ENCODE peak calls at places on chromosome X, in seven cellular contexts. D is astrocyte of the spinal cord, E is lung, H is T-cell, C is progenitor cell of endocrine pancreas, N is midbrain, Y is lower leg skin. R is an unnamed sample.

GRCh38 chrX:154121207-154121606 is 22.8 kb upstream of the OPN1LW start:
- DNase-seq in D (no peak), E (no peak), H (no peak), C (no peak), N (no peak), Y (no peak), R (no peak)

GRCh38 chrX:68428431-68428830 is 4.9 kb downstream of the OPHN1 start:
- DNase-seq in D (peak), E (no peak), H (no peak), C (no peak), N (no peak), Y (no peak), R (peak)

GRCh38 chrX:6226053-6226645 is 2.5 kb downstream of the NLGN4X start:
- DNase-seq in D (peak), E (no peak), H (no peak), C (peak), N (peak), Y (no peak), R (no peak)

GRCh38 chrX:123525131-123525725 is 207.6 kb downstream of the THOC2 start:
- DNase-seq in D (peak), E (no peak), H (no peak), C (no peak), N (no peak), Y (no peak), R (no peak)

GRCh38 chrX:125651426-125651825 is 331.8 kb downstream of the TEX13C start:
- DNase-seq in D (peak), E (no peak), H (no peak), C (no peak), N (no peak), Y (no peak), R (no peak)

GRCh38 chrX:73830489-73831414 is 267.8 kb downstream of the CHIC1 start:
- DNase-seq in D (no peak), E (no peak), H (no peak), C (no peak), N (no peak), Y (no peak), R (no peak)

GRCh38 chrX:68421651-68422050 is 11.6 kb downstream of the OPHN1 start:
- DNase-seq in D (no peak), E (no peak), H (no peak), C (no peak), N (no peak), Y (no peak), R (no peak)

GRCh38 chrX:72031118-72031517 is 100.6 kb downstream of the RTL5 start:
- DNase-seq in D (no peak), E (no peak), H (no peak), C (no peak), N (no peak), Y (no peak), R (no peak)

GRCh38 chrX:106481341-106481740 is 130.4 kb upstream of the RADX start:
- DNase-seq in D (peak), E (peak), H (no peak), C (peak), N (peak), Y (peak), R (peak)

GRCh38 chrX:104697264-104697663 is 131.3 kb downstream of the IL1RAPL2 start:
- DNase-seq in D (no peak), E (no peak), H (no peak), C (no peak), N (no peak), Y (no peak), R (no peak)

GRCh38 chrX:118802857-118803256 is 20.8 kb upstream of the ZCCHC12 start:
- DNase-seq in D (peak), E (no peak), H (no peak), C (no peak), N (peak), Y (peak), R (peak)

GRCh38 chrX:9825129-9825865 is 39.1 kb downstream of the SHROOM2 start:
- DNase-seq in D (no peak), E (no peak), H (no peak), C (no peak), N (no peak), Y (no peak), R (no peak)

GRCh38 chrX:41178201-41178600 is 93.0 kb downstream of the USP9X start:
- DNase-seq in D (no peak), E (no peak), H (no peak), C (no peak), N (no peak), Y (no peak), R (no peak)

GRCh38 chrX:120791013-120791643 is 84.5 kb downstream of the CT47B1 start:
- DNase-seq in D (peak), E (peak), H (no peak), C (no peak), N (no peak), Y (peak), R (peak)

GRCh38 chrX:154010330-154011087 is 9.2 kb downstream of the IRAK1 start:
- DNase-seq in D (no peak), E (peak), H (no peak), C (no peak), N (no peak), Y (no peak), R (no peak)

GRCh38 chrX:119694601-119695534 is 1.9 kb upstream of the SEPTIN6 start:
- DNase-seq in D (no peak), E (no peak), H (no peak), C (no peak), N (no peak), Y (no peak), R (no peak)

GRCh38 chrX:71666240-71667223 is 814 bp upstream of the LOC101059915 start:
- DNase-seq in D (no peak), E (peak), H (no peak), C (no peak), N (no peak), Y (no peak), R (no peak)